ENCODE peak calls at places on chromosomes 13 and 19, in six cellular contexts. One of them, this sample, is unnamed.
A peak's percentile ranks its signal among the peaks of the same experiment; 100 is the strongest.

GRCh38 chr19:11019824-11020223 is 59.0 kb downstream of the SMARCA4 start:
- DNase-seq in iris pigment epithelial cell: no peak
- DNase-seq in hepatocyte: no peak
- DNase-seq in H9: no peak
- DNase-seq in frontal cortex: no peak
- DNase-seq in cardiac muscle cell: no peak
- DNase-seq in this sample: no peak

GRCh38 chr19:3132971-3133792 is 2.7 kb upstream of the GNA15 start:
- DNase-seq in iris pigment epithelial cell: peak; percentile 33
- DNase-seq in hepatocyte: no peak
- DNase-seq in H9: peak; percentile 31
- DNase-seq in frontal cortex: no peak
- DNase-seq in cardiac muscle cell: no peak
- DNase-seq in this sample: no peak

GRCh38 chr13:29284726-29285125 is 310.8 kb downstream of the SLC7A1 start:
- DNase-seq in iris pigment epithelial cell: no peak
- DNase-seq in hepatocyte: no peak
- DNase-seq in H9: no peak
- DNase-seq in frontal cortex: no peak
- DNase-seq in cardiac muscle cell: no peak
- DNase-seq in this sample: peak; percentile 55

GRCh38 chr13:46864941-46865340 is 31.9 kb downstream of the HTR2A start:
- DNase-seq in iris pigment epithelial cell: no peak
- DNase-seq in hepatocyte: no peak
- DNase-seq in H9: no peak
- DNase-seq in frontal cortex: no peak
- DNase-seq in cardiac muscle cell: no peak
- DNase-seq in this sample: no peak

GRCh38 chr13:49635599-49636433 is 7.5 kb downstream of the ARL11 start:
- DNase-seq in iris pigment epithelial cell: peak; percentile 91
- DNase-seq in hepatocyte: no peak
- DNase-seq in H9: peak; percentile 85
- DNase-seq in frontal cortex: no peak
- DNase-seq in cardiac muscle cell: peak; percentile 36
- DNase-seq in this sample: peak; percentile 83

GRCh38 chr13:94696171-94696570 is 16.2 kb downstream of the SOX21 start:
- DNase-seq in iris pigment epithelial cell: no peak
- DNase-seq in hepatocyte: no peak
- DNase-seq in H9: no peak
- DNase-seq in frontal cortex: no peak
- DNase-seq in cardiac muscle cell: no peak
- DNase-seq in this sample: no peak

GRCh38 chr19:44748426-44749254 is at the start of gene BCL3:
- DNase-seq in iris pigment epithelial cell: peak; percentile 66
- DNase-seq in hepatocyte: peak; percentile 92
- DNase-seq in H9: no peak
- DNase-seq in frontal cortex: peak; percentile 72
- DNase-seq in cardiac muscle cell: peak; percentile 68
- DNase-seq in this sample: no peak

GRCh38 chr13:51532736-51533197 is 51.5 kb upstream of the WDFY2 start:
- DNase-seq in iris pigment epithelial cell: peak; percentile 53
- DNase-seq in hepatocyte: no peak
- DNase-seq in H9: no peak
- DNase-seq in frontal cortex: no peak
- DNase-seq in cardiac muscle cell: no peak
- DNase-seq in this sample: peak; percentile 57

GRCh38 chr13:96100457-96101220 is 10.7 kb downstream of the HS6ST3 start:
- DNase-seq in iris pigment epithelial cell: no peak
- DNase-seq in hepatocyte: no peak
- DNase-seq in H9: no peak
- DNase-seq in frontal cortex: no peak
- DNase-seq in cardiac muscle cell: peak; percentile 13
- DNase-seq in this sample: peak; percentile 54

GRCh38 chr13:85910962-85911361 is 111.7 kb upstream of the SLITRK6 start:
- DNase-seq in iris pigment epithelial cell: no peak
- DNase-seq in hepatocyte: no peak
- DNase-seq in H9: no peak
- DNase-seq in frontal cortex: no peak
- DNase-seq in cardiac muscle cell: no peak
- DNase-seq in this sample: no peak

GRCh38 chr13:51608857-51609406 is 24.7 kb downstream of the WDFY2 start:
- DNase-seq in iris pigment epithelial cell: no peak
- DNase-seq in hepatocyte: no peak
- DNase-seq in H9: no peak
- DNase-seq in frontal cortex: no peak
- DNase-seq in cardiac muscle cell: no peak
- DNase-seq in this sample: no peak

GRCh38 chr13:107170270-107170931 is 602.5 kb upstream of the ARGLU1 start:
- DNase-seq in iris pigment epithelial cell: no peak
- DNase-seq in hepatocyte: no peak
- DNase-seq in H9: no peak
- DNase-seq in frontal cortex: no peak
- DNase-seq in cardiac muscle cell: no peak
- DNase-seq in this sample: no peak

GRCh38 chr13:65034266-65034665 is 2195.9 kb downstream of the PCDH9 start:
- DNase-seq in iris pigment epithelial cell: no peak
- DNase-seq in hepatocyte: no peak
- DNase-seq in H9: peak; percentile 26
- DNase-seq in frontal cortex: no peak
- DNase-seq in cardiac muscle cell: no peak
- DNase-seq in this sample: no peak

GRCh38 chr13:63910406-63910957 is 2494.8 kb upstream of the PCDH20 start:
- DNase-seq in iris pigment epithelial cell: peak; percentile 14
- DNase-seq in hepatocyte: peak; percentile 7
- DNase-seq in H9: peak; percentile 40
- DNase-seq in frontal cortex: no peak
- DNase-seq in cardiac muscle cell: no peak
- DNase-seq in this sample: peak; percentile 75

GRCh38 chr19:54481326-54481930 is 8.3 kb upstream of the CDC42EP5 start:
- DNase-seq in iris pigment epithelial cell: peak; percentile 40
- DNase-seq in hepatocyte: peak; percentile 79
- DNase-seq in H9: peak; percentile 85
- DNase-seq in frontal cortex: peak; percentile 53
- DNase-seq in cardiac muscle cell: peak; percentile 84
- DNase-seq in this sample: peak; percentile 77

GRCh38 chr19:56639217-56639616 is 3.7 kb upstream of the SMIM17 start:
- DNase-seq in iris pigment epithelial cell: peak; percentile 8
- DNase-seq in hepatocyte: no peak
- DNase-seq in H9: no peak
- DNase-seq in frontal cortex: no peak
- DNase-seq in cardiac muscle cell: peak; percentile 46
- DNase-seq in this sample: peak; percentile 63

GRCh38 chr13:71674776-71675352 is 192.1 kb downstream of the DACH1 start:
- DNase-seq in iris pigment epithelial cell: no peak
- DNase-seq in hepatocyte: no peak
- DNase-seq in H9: peak; percentile 27
- DNase-seq in frontal cortex: no peak
- DNase-seq in cardiac muscle cell: no peak
- DNase-seq in this sample: no peak

GRCh38 chr19:53177986-53178385 is 15.2 kb downstream of the ZNF665 start:
- DNase-seq in iris pigment epithelial cell: no peak
- DNase-seq in hepatocyte: no peak
- DNase-seq in H9: no peak
- DNase-seq in frontal cortex: no peak
- DNase-seq in cardiac muscle cell: no peak
- DNase-seq in this sample: no peak

GRCh38 chr19:10452726-10453620 is 32.6 kb downstream of the PDE4A start:
- DNase-seq in iris pigment epithelial cell: no peak
- DNase-seq in hepatocyte: no peak
- DNase-seq in H9: no peak
- DNase-seq in frontal cortex: no peak
- DNase-seq in cardiac muscle cell: no peak
- DNase-seq in this sample: no peak

GRCh38 chr13:25300861-25301346 is 521 bp upstream of the NUP58 start:
- DNase-seq in iris pigment epithelial cell: no peak
- DNase-seq in hepatocyte: no peak
- DNase-seq in H9: peak; percentile 32
- DNase-seq in frontal cortex: peak; percentile 39
- DNase-seq in cardiac muscle cell: no peak
- DNase-seq in this sample: no peak

GRCh38 chr13:52786747-52787146 is 47.1 kb upstream of the CNMD start:
- DNase-seq in iris pigment epithelial cell: no peak
- DNase-seq in hepatocyte: no peak
- DNase-seq in H9: no peak
- DNase-seq in frontal cortex: peak; percentile 39
- DNase-seq in cardiac muscle cell: no peak
- DNase-seq in this sample: no peak

GRCh38 chr19:6210091-6210490 is 69.7 kb downstream of the MLLT1 start:
- DNase-seq in iris pigment epithelial cell: no peak
- DNase-seq in hepatocyte: no peak
- DNase-seq in H9: no peak
- DNase-seq in frontal cortex: no peak
- DNase-seq in cardiac muscle cell: no peak
- DNase-seq in this sample: no peak

GRCh38 chr13:27186295-27186694 is 14.7 kb upstream of the USP12 start:
- DNase-seq in iris pigment epithelial cell: no peak
- DNase-seq in hepatocyte: no peak
- DNase-seq in H9: no peak
- DNase-seq in frontal cortex: no peak
- DNase-seq in cardiac muscle cell: no peak
- DNase-seq in this sample: no peak

GRCh38 chr13:74226791-74227475 is 92.7 kb upstream of the KLF12 start:
- DNase-seq in iris pigment epithelial cell: peak; percentile 61
- DNase-seq in hepatocyte: no peak
- DNase-seq in H9: no peak
- DNase-seq in frontal cortex: no peak
- DNase-seq in cardiac muscle cell: no peak
- DNase-seq in this sample: no peak

This sample was measured in mesendoderm.